ENCODE peak calls at places on chromosomes 6 and 20, in seven cellular contexts. One of them, this sample, is unnamed.

GRCh38 chr20:62675156-62675871 is 33.0 kb downstream of the SLCO4A1 start:
- DNase-seq in ELR: peak; percentile 75
- DNase-seq in HCT116: no peak
- DNase-seq in heart right ventricle: no peak
- DNase-seq in GM04504: peak; percentile 17
- DNase-seq in GM12865: no peak
- DNase-seq in stimulated activated CD4-positive, alpha-beta T cell treated with anti-CD3 and anti-CD28 coated beads, Interleukin-15, amount 100 ng/mL, for 1 hour: no peak
- DNase-seq in this sample: peak; percentile 96

GRCh38 chr6:21438237-21438985 is 155.1 kb upstream of the SOX4 start:
- DNase-seq in ELR: peak; percentile 32
- DNase-seq in HCT116: no peak
- DNase-seq in heart right ventricle: no peak
- DNase-seq in GM04504: no peak
- DNase-seq in GM12865: peak; percentile 95
- DNase-seq in stimulated activated CD4-positive, alpha-beta T cell treated with anti-CD3 and anti-CD28 coated beads, Interleukin-15, amount 100 ng/mL, for 1 hour: no peak
- DNase-seq in this sample: peak; percentile 83

GRCh38 chr6:170076466-170077165 is 214.3 kb downstream of the DLL1 start:
- DNase-seq in ELR: no peak
- DNase-seq in HCT116: no peak
- DNase-seq in heart right ventricle: no peak
- DNase-seq in GM04504: no peak
- DNase-seq in GM12865: no peak
- DNase-seq in stimulated activated CD4-positive, alpha-beta T cell treated with anti-CD3 and anti-CD28 coated beads, Interleukin-15, amount 100 ng/mL, for 1 hour: no peak
- DNase-seq in this sample: no peak

GRCh38 chr6:12335131-12335527 is 45.0 kb downstream of the EDN1 start:
- DNase-seq in ELR: no peak
- DNase-seq in HCT116: no peak
- DNase-seq in heart right ventricle: no peak
- DNase-seq in GM04504: no peak
- DNase-seq in GM12865: peak; percentile 30
- DNase-seq in stimulated activated CD4-positive, alpha-beta T cell treated with anti-CD3 and anti-CD28 coated beads, Interleukin-15, amount 100 ng/mL, for 1 hour: no peak
- DNase-seq in this sample: no peak

GRCh38 chr20:53872081-53872541 is 198.3 kb downstream of the BCAS1 start:
- DNase-seq in ELR: peak; percentile 42
- DNase-seq in HCT116: no peak
- DNase-seq in heart right ventricle: no peak
- DNase-seq in GM04504: no peak
- DNase-seq in GM12865: peak; percentile 37
- DNase-seq in stimulated activated CD4-positive, alpha-beta T cell treated with anti-CD3 and anti-CD28 coated beads, Interleukin-15, amount 100 ng/mL, for 1 hour: no peak
- DNase-seq in this sample: no peak

GRCh38 chr20:19078448-19079373 is 133.7 kb upstream of the SLC24A3 start:
- DNase-seq in ELR: no peak
- DNase-seq in HCT116: no peak
- DNase-seq in heart right ventricle: no peak
- DNase-seq in GM04504: no peak
- DNase-seq in GM12865: peak; percentile 28
- DNase-seq in stimulated activated CD4-positive, alpha-beta T cell treated with anti-CD3 and anti-CD28 coated beads, Interleukin-15, amount 100 ng/mL, for 1 hour: no peak
- DNase-seq in this sample: no peak

GRCh38 chr6:25556516-25556915 is 95.5 kb upstream of the SCGN start:
- DNase-seq in ELR: peak; percentile 69
- DNase-seq in HCT116: peak; percentile 71
- DNase-seq in heart right ventricle: peak; percentile 62
- DNase-seq in GM04504: peak; percentile 46
- DNase-seq in GM12865: peak; percentile 87
- DNase-seq in stimulated activated CD4-positive, alpha-beta T cell treated with anti-CD3 and anti-CD28 coated beads, Interleukin-15, amount 100 ng/mL, for 1 hour: peak; percentile 48
- DNase-seq in this sample: peak; percentile 78

GRCh38 chr6:7846971-7847818 is 63.4 kb downstream of the TXNDC5 start:
- DNase-seq in ELR: no peak
- DNase-seq in HCT116: no peak
- DNase-seq in heart right ventricle: no peak
- DNase-seq in GM04504: peak; percentile 15
- DNase-seq in GM12865: no peak
- DNase-seq in stimulated activated CD4-positive, alpha-beta T cell treated with anti-CD3 and anti-CD28 coated beads, Interleukin-15, amount 100 ng/mL, for 1 hour: no peak
- DNase-seq in this sample: peak; percentile 13

GRCh38 chr20:63574156-63574828 is at the start of gene HELZ2:
- DNase-seq in ELR: peak; percentile 85
- DNase-seq in HCT116: peak; percentile 16
- DNase-seq in heart right ventricle: peak; percentile 79
- DNase-seq in GM04504: peak; percentile 44
- DNase-seq in GM12865: peak; percentile 75
- DNase-seq in stimulated activated CD4-positive, alpha-beta T cell treated with anti-CD3 and anti-CD28 coated beads, Interleukin-15, amount 100 ng/mL, for 1 hour: peak; percentile 51
- DNase-seq in this sample: peak; percentile 76

GRCh38 chr6:163404825-163405265 is 9.7 kb upstream of the QKI start:
- DNase-seq in ELR: no peak
- DNase-seq in HCT116: no peak
- DNase-seq in heart right ventricle: peak; percentile 27
- DNase-seq in GM04504: no peak
- DNase-seq in GM12865: no peak
- DNase-seq in stimulated activated CD4-positive, alpha-beta T cell treated with anti-CD3 and anti-CD28 coated beads, Interleukin-15, amount 100 ng/mL, for 1 hour: no peak
- DNase-seq in this sample: peak; percentile 89

GRCh38 chr6:161696828-161697227 is 423.0 kb upstream of the AGPAT4 start:
- DNase-seq in ELR: no peak
- DNase-seq in HCT116: no peak
- DNase-seq in heart right ventricle: no peak
- DNase-seq in GM04504: no peak
- DNase-seq in GM12865: no peak
- DNase-seq in stimulated activated CD4-positive, alpha-beta T cell treated with anti-CD3 and anti-CD28 coated beads, Interleukin-15, amount 100 ng/mL, for 1 hour: no peak
- DNase-seq in this sample: no peak

GRCh38 chr6:73340048-73340447 is 14.0 kb downstream of the DPPA5 start:
- DNase-seq in ELR: peak; percentile 62
- DNase-seq in HCT116: no peak
- DNase-seq in heart right ventricle: no peak
- DNase-seq in GM04504: no peak
- DNase-seq in GM12865: no peak
- DNase-seq in stimulated activated CD4-positive, alpha-beta T cell treated with anti-CD3 and anti-CD28 coated beads, Interleukin-15, amount 100 ng/mL, for 1 hour: no peak
- DNase-seq in this sample: no peak

GRCh38 chr6:156028310-156029131 is 572.9 kb upstream of the NOX3 start:
- DNase-seq in ELR: no peak
- DNase-seq in HCT116: no peak
- DNase-seq in heart right ventricle: no peak
- DNase-seq in GM04504: no peak
- DNase-seq in GM12865: no peak
- DNase-seq in stimulated activated CD4-positive, alpha-beta T cell treated with anti-CD3 and anti-CD28 coated beads, Interleukin-15, amount 100 ng/mL, for 1 hour: no peak
- DNase-seq in this sample: no peak

GRCh38 chr20:44092551-44093248 is 94.3 kb downstream of the JPH2 start:
- DNase-seq in ELR: peak; percentile 76
- DNase-seq in HCT116: no peak
- DNase-seq in heart right ventricle: no peak
- DNase-seq in GM04504: no peak
- DNase-seq in GM12865: peak; percentile 73
- DNase-seq in stimulated activated CD4-positive, alpha-beta T cell treated with anti-CD3 and anti-CD28 coated beads, Interleukin-15, amount 100 ng/mL, for 1 hour: no peak
- DNase-seq in this sample: peak; percentile 73

GRCh38 chr20:49247792-49248191 is 28.6 kb downstream of the DDX27 start:
- DNase-seq in ELR: no peak
- DNase-seq in HCT116: no peak
- DNase-seq in heart right ventricle: no peak
- DNase-seq in GM04504: no peak
- DNase-seq in GM12865: no peak
- DNase-seq in stimulated activated CD4-positive, alpha-beta T cell treated with anti-CD3 and anti-CD28 coated beads, Interleukin-15, amount 100 ng/mL, for 1 hour: no peak
- DNase-seq in this sample: no peak

GRCh38 chr6:169566961-169567360 is 134.9 kb downstream of the WDR27 start:
- DNase-seq in ELR: no peak
- DNase-seq in HCT116: no peak
- DNase-seq in heart right ventricle: no peak
- DNase-seq in GM04504: no peak
- DNase-seq in GM12865: no peak
- DNase-seq in stimulated activated CD4-positive, alpha-beta T cell treated with anti-CD3 and anti-CD28 coated beads, Interleukin-15, amount 100 ng/mL, for 1 hour: no peak
- DNase-seq in this sample: no peak

GRCh38 chr6:133757330-133757729 is 131.6 kb upstream of the TCF21 start:
- DNase-seq in ELR: no peak
- DNase-seq in HCT116: no peak
- DNase-seq in heart right ventricle: no peak
- DNase-seq in GM04504: no peak
- DNase-seq in GM12865: no peak
- DNase-seq in stimulated activated CD4-positive, alpha-beta T cell treated with anti-CD3 and anti-CD28 coated beads, Interleukin-15, amount 100 ng/mL, for 1 hour: no peak
- DNase-seq in this sample: no peak

GRCh38 chr6:21741221-21742109 is 147.9 kb downstream of the SOX4 start:
- DNase-seq in ELR: no peak
- DNase-seq in HCT116: no peak
- DNase-seq in heart right ventricle: no peak
- DNase-seq in GM04504: no peak
- DNase-seq in GM12865: no peak
- DNase-seq in stimulated activated CD4-positive, alpha-beta T cell treated with anti-CD3 and anti-CD28 coated beads, Interleukin-15, amount 100 ng/mL, for 1 hour: no peak
- DNase-seq in this sample: no peak

GRCh38 chr20:12047838-12048432 is 130.2 kb downstream of the BTBD3 start:
- DNase-seq in ELR: peak; percentile 73
- DNase-seq in HCT116: no peak
- DNase-seq in heart right ventricle: no peak
- DNase-seq in GM04504: no peak
- DNase-seq in GM12865: no peak
- DNase-seq in stimulated activated CD4-positive, alpha-beta T cell treated with anti-CD3 and anti-CD28 coated beads, Interleukin-15, amount 100 ng/mL, for 1 hour: no peak
- DNase-seq in this sample: no peak

GRCh38 chr20:10551732-10552724 is 116.9 kb downstream of the SLX4IP start:
- DNase-seq in ELR: no peak
- DNase-seq in HCT116: no peak
- DNase-seq in heart right ventricle: no peak
- DNase-seq in GM04504: no peak
- DNase-seq in GM12865: peak; percentile 41
- DNase-seq in stimulated activated CD4-positive, alpha-beta T cell treated with anti-CD3 and anti-CD28 coated beads, Interleukin-15, amount 100 ng/mL, for 1 hour: no peak
- DNase-seq in this sample: peak; percentile 74

GRCh38 chr6:129317931-129318820 is 391.8 kb downstream of the ARHGAP18 start:
- DNase-seq in ELR: peak; percentile 44
- DNase-seq in HCT116: no peak
- DNase-seq in heart right ventricle: no peak
- DNase-seq in GM04504: no peak
- DNase-seq in GM12865: no peak
- DNase-seq in stimulated activated CD4-positive, alpha-beta T cell treated with anti-CD3 and anti-CD28 coated beads, Interleukin-15, amount 100 ng/mL, for 1 hour: no peak
- DNase-seq in this sample: no peak

GRCh38 chr6:30483677-30484279 is 5.5 kb upstream of the HLA-E start:
- DNase-seq in ELR: peak; percentile 78
- DNase-seq in HCT116: peak; percentile 54
- DNase-seq in heart right ventricle: no peak
- DNase-seq in GM04504: no peak
- DNase-seq in GM12865: peak; percentile 79
- DNase-seq in stimulated activated CD4-positive, alpha-beta T cell treated with anti-CD3 and anti-CD28 coated beads, Interleukin-15, amount 100 ng/mL, for 1 hour: no peak
- DNase-seq in this sample: peak; percentile 80

GRCh38 chr6:30325150-30325872 is 1.4 kb upstream of the TRIM39 start:
- DNase-seq in ELR: peak; percentile 86
- DNase-seq in HCT116: no peak
- DNase-seq in heart right ventricle: no peak
- DNase-seq in GM04504: peak; percentile 11
- DNase-seq in GM12865: peak; percentile 76
- DNase-seq in stimulated activated CD4-positive, alpha-beta T cell treated with anti-CD3 and anti-CD28 coated beads, Interleukin-15, amount 100 ng/mL, for 1 hour: no peak
- DNase-seq in this sample: peak; percentile 75

GRCh38 chr6:158518196-158519127 is 41.4 kb upstream of the TMEM181 start:
- DNase-seq in ELR: peak; percentile 90
- DNase-seq in HCT116: peak; percentile 77
- DNase-seq in heart right ventricle: peak; percentile 48
- DNase-seq in GM04504: peak; percentile 68
- DNase-seq in GM12865: peak; percentile 93
- DNase-seq in stimulated activated CD4-positive, alpha-beta T cell treated with anti-CD3 and anti-CD28 coated beads, Interleukin-15, amount 100 ng/mL, for 1 hour: peak; percentile 15
- DNase-seq in this sample: peak; percentile 96

GRCh38 chr20:46680684-46681031 is 8.6 kb downstream of the TP53RK start:
- DNase-seq in ELR: no peak
- DNase-seq in HCT116: no peak
- DNase-seq in heart right ventricle: no peak
- DNase-seq in GM04504: no peak
- DNase-seq in GM12865: no peak
- DNase-seq in stimulated activated CD4-positive, alpha-beta T cell treated with anti-CD3 and anti-CD28 coated beads, Interleukin-15, amount 100 ng/mL, for 1 hour: no peak
- DNase-seq in this sample: no peak

GRCh38 chr20:17617212-17617867 is 47.5 kb downstream of the DSTN start:
- DNase-seq in ELR: peak; percentile 53
- DNase-seq in HCT116: peak; percentile 18
- DNase-seq in heart right ventricle: peak; percentile 65
- DNase-seq in GM04504: no peak
- DNase-seq in GM12865: peak; percentile 56
- DNase-seq in stimulated activated CD4-positive, alpha-beta T cell treated with anti-CD3 and anti-CD28 coated beads, Interleukin-15, amount 100 ng/mL, for 1 hour: peak; percentile 9
- DNase-seq in this sample: peak; percentile 71

GRCh38 chr6:157911278-157911677 is 70.4 kb upstream of the SYNJ2 start:
- DNase-seq in ELR: no peak
- DNase-seq in HCT116: no peak
- DNase-seq in heart right ventricle: no peak
- DNase-seq in GM04504: no peak
- DNase-seq in GM12865: no peak
- DNase-seq in stimulated activated CD4-positive, alpha-beta T cell treated with anti-CD3 and anti-CD28 coated beads, Interleukin-15, amount 100 ng/mL, for 1 hour: no peak
- DNase-seq in this sample: no peak

GRCh38 chr6:3456395-3456767 is 469 bp downstream of the SLC22A23 start:
- DNase-seq in ELR: peak; percentile 12
- DNase-seq in HCT116: no peak
- DNase-seq in heart right ventricle: no peak
- DNase-seq in GM04504: no peak
- DNase-seq in GM12865: no peak
- DNase-seq in stimulated activated CD4-positive, alpha-beta T cell treated with anti-CD3 and anti-CD28 coated beads, Interleukin-15, amount 100 ng/mL, for 1 hour: no peak
- DNase-seq in this sample: no peak